ENCODE peak calls at places on chromosomes 5 and 9, in nine cellular contexts. I is choroid plexus epithelial cell; P is A549; O is cardiac fibroblast; Z is upper lobe of left lung; V is endodermal cell; H is nephron progenitor cell; A is activated CD8-positive, alpha-beta T cell treated with anti-CD3 and anti-CD28 coated beads for 36 hours; T is lung. B is an unnamed sample.

GRCh38 chr5:135565256-135565655 is 13.5 kb downstream of the CXCL14 start:
- DNase-seq in I (no peak), P (no peak), O (no peak), Z (no peak), V (no peak), H (no peak), A (no peak), T (no peak), B (no peak)

GRCh38 chr9:114909657-114910056 is 20.7 kb downstream of the TNFSF8 start:
- DNase-seq in I (no peak), P (no peak), O (no peak), Z (no peak), V (no peak), H (no peak), A (no peak), T (no peak), B (no peak)

GRCh38 chr9:125746774-125747052 is 460 bp upstream of the PBX3 start:
- DNase-seq in I (no peak), P (no peak), O (no peak), Z (no peak), V (no peak), H (no peak), A (no peak), T (no peak), B (no peak)

GRCh38 chr5:39977231-39977630 is 552.5 kb upstream of the DAB2 start:
- DNase-seq in I (peak; percentile 57), P (no peak), O (no peak), Z (no peak), V (no peak), H (no peak), A (no peak), T (no peak), B (no peak)

GRCh38 chr5:168798065-168799023 is 219.2 kb upstream of the PANK3 start:
- DNase-seq in I (no peak), P (no peak), O (no peak), Z (no peak), V (no peak), H (no peak), A (peak; percentile 52), T (no peak), B (no peak)

GRCh38 chr5:180495292-180495691 is 1.1 kb downstream of the CNOT6 start:
- DNase-seq in I (peak; percentile 9), P (no peak), O (no peak), Z (no peak), V (no peak), H (no peak), A (no peak), T (no peak), B (no peak)

GRCh38 chr9:70902171-70902570 is 219.2 kb downstream of the TRPM3 start:
- DNase-seq in I (no peak), P (no peak), O (peak; percentile 68), Z (no peak), V (no peak), H (no peak), A (no peak), T (no peak), B (no peak)

GRCh38 chr5:62315376-62316049 is 9.5 kb downstream of the KIF2A start:
- DNase-seq in I (peak; percentile 31), P (no peak), O (no peak), Z (no peak), V (no peak), H (no peak), A (no peak), T (no peak), B (no peak)

GRCh38 chr5:82886911-82887310 is 190.3 kb downstream of the TMEM167A start:
- DNase-seq in I (peak; percentile 5), P (no peak), O (no peak), Z (no peak), V (no peak), H (no peak), A (no peak), T (no peak), B (no peak)

GRCh38 chr9:37404590-37404989 is 17.9 kb upstream of the GRHPR start:
- DNase-seq in I (no peak), P (no peak), O (no peak), Z (no peak), V (no peak), H (no peak), A (no peak), T (no peak), B (no peak)

GRCh38 chr5:173513521-173513991 is 102.9 kb downstream of the BOD1 start:
- DNase-seq in I (peak; percentile 49), P (peak; percentile 9), O (peak; percentile 39), Z (no peak), V (no peak), H (no peak), A (no peak), T (no peak), B (no peak)

GRCh38 chr9:7970666-7971335 is 171.2 kb upstream of the DMAC1 start:
- DNase-seq in I (no peak), P (no peak), O (no peak), Z (no peak), V (no peak), H (no peak), A (no peak), T (no peak), B (no peak)

GRCh38 chr9:19473605-19474004 is 64.8 kb downstream of the ACER2 start:
- DNase-seq in I (no peak), P (no peak), O (no peak), Z (no peak), V (no peak), H (no peak), A (no peak), T (no peak), B (no peak)

GRCh38 chr9:19466268-19466639 is 57.4 kb downstream of the ACER2 start:
- DNase-seq in I (no peak), P (no peak), O (no peak), Z (no peak), V (no peak), H (no peak), A (no peak), T (no peak), B (no peak)

GRCh38 chr9:19470981-19471650 is 62.3 kb downstream of the ACER2 start:
- DNase-seq in I (no peak), P (no peak), O (no peak), Z (no peak), V (peak; percentile 20), H (no peak), A (no peak), T (no peak), B (no peak)

GRCh38 chr9:19470567-19470966 is 61.8 kb downstream of the ACER2 start:
- DNase-seq in I (no peak), P (no peak), O (no peak), Z (no peak), V (peak; percentile 15), H (no peak), A (no peak), T (no peak), B (no peak)

GRCh38 chr9:19471737-19472648 is 63.2 kb downstream of the ACER2 start:
- DNase-seq in I (peak; percentile 62), P (peak; percentile 64), O (peak; percentile 70), Z (no peak), V (peak; percentile 94), H (peak; percentile 77), A (peak; percentile 78), T (peak; percentile 35), B (no peak)
- TF ChIP-seq CTCF in I (peak; percentile 80), P (peak; percentile 76), O (peak; percentile 91), Z (peak; percentile 61), V (peak; percentile 91), H (peak; percentile 78), A (peak; percentile 76), T (peak; percentile 26), B (no peak)

GRCh38 chr9:120571443-120572257 is 8.3 kb downstream of the CDK5RAP2 start:
- DNase-seq in I (peak; percentile 9), P (peak; percentile 28), O (no peak), Z (peak; percentile 50), V (no peak), H (no peak), A (no peak), T (peak; percentile 36), B (no peak)
- TF ChIP-seq CTCF in I (no peak), P (no peak), O (no peak), Z (no peak), V (no peak), H (no peak), A (no peak), T (no peak), B (no peak)

GRCh38 chr5:147187163-147187562 is 47.7 kb upstream of the STK32A start:
- DNase-seq in I (no peak), P (no peak), O (no peak), Z (no peak), V (no peak), H (no peak), A (no peak), T (no peak), B (no peak)

GRCh38 chr5:147190236-147190815 is 44.5 kb upstream of the STK32A start:
- DNase-seq in I (no peak), P (no peak), O (peak; percentile 7), Z (no peak), V (no peak), H (no peak), A (no peak), T (no peak), B (no peak)

GRCh38 chr5:147188200-147189108 is 46.4 kb upstream of the STK32A start:
- DNase-seq in I (peak; percentile 86), P (peak; percentile 59), O (peak; percentile 76), Z (no peak), V (peak; percentile 64), H (peak; percentile 55), A (peak; percentile 54), T (peak; percentile 42), B (no peak)

GRCh38 chr5:147193123-147193522 is 41.7 kb upstream of the STK32A start:
- DNase-seq in I (no peak), P (no peak), O (no peak), Z (no peak), V (no peak), H (no peak), A (no peak), T (no peak), B (no peak)

GRCh38 chr5:147189109-147189424 is 45.8 kb upstream of the STK32A start:
- DNase-seq in I (no peak), P (no peak), O (no peak), Z (no peak), V (no peak), H (no peak), A (no peak), T (no peak), B (no peak)
- TF ChIP-seq CTCF in I (no peak), P (no peak), O (no peak), Z (peak; percentile 16), V (no peak), H (no peak), A (no peak), T (no peak), B (no peak)

GRCh38 chr9:93944011-93944410 is 11.1 kb downstream of the BARX1 start:
- DNase-seq in I (no peak), P (no peak), O (no peak), Z (no peak), V (peak; percentile 62), H (no peak), A (no peak), T (no peak), B (no peak)
- TF ChIP-seq CTCF in I (no peak), P (no peak), O (no peak), Z (no peak), V (peak; percentile 59), H (peak; percentile 15), A (peak; percentile 8), T (no peak), B (no peak)